ENCODE peak calls at places on chromosomes 6 and 20, in four cellular contexts. N is WERI-Rb-1, M is stomach, T is IMR-90. L is an unnamed sample.
A peak's percentile ranks its signal among the peaks of the same experiment; 100 is the strongest.

GRCh38 chr6:87407531-87407895 is 259 bp upstream of the CFAP206 start:
- DNase-seq in T (peak; percentile 41), N (peak; percentile 53), M (no peak), L (no peak)

GRCh38 chr6:142313284-142313683 is 11.5 kb downstream of the ADGRG6 start:
- DNase-seq in N (no peak), T (peak; percentile 85), M (no peak), L (no peak)

GRCh38 chr6:127342296-127342945 is 988 bp downstream of the ECHDC1 start:
- DNase-seq in M (no peak), N (peak; percentile 16), T (peak; percentile 54), L (no peak)

GRCh38 chr6:39790772-39791171 is 1.4 kb upstream of the DAAM2 start:
- DNase-seq in T (peak; percentile 68), N (no peak), M (peak; percentile 43), L (no peak)

GRCh38 chr6:77124604-77125003 is 338.7 kb downstream of the HTR1B start:
- DNase-seq in T (peak; percentile 51), N (no peak), M (no peak), L (no peak)

GRCh38 chr20:32828029-32828666 is 8.4 kb downstream of the MAPRE1 start:
- DNase-seq in T (peak; percentile 56), M (no peak), N (no peak), L (no peak)

GRCh38 chr20:10034717-10035571 is at the start of gene ANKEF1:
- DNase-seq in N (peak; percentile 88), T (peak; percentile 2), M (peak; percentile 92), L (peak; percentile 91)

GRCh38 chr6:149264629-149265028 is 52.9 kb upstream of the TAB2 start:
- DNase-seq in N (no peak), T (no peak), M (no peak), L (no peak)

GRCh38 chr6:138101946-138102731 is 5.1 kb downstream of the PERP start:
- DNase-seq in N (no peak), T (no peak), M (no peak), L (no peak)

GRCh38 chr20:16539280-16539679 is 34.0 kb downstream of the KIF16B start:
- DNase-seq in M (no peak), T (peak; percentile 9), N (no peak), L (no peak)

GRCh38 chr6:125432014-125432413 is 130.2 kb upstream of the HDDC2 start:
- DNase-seq in M (no peak), N (no peak), T (no peak), L (no peak)

GRCh38 chr20:37356387-37356786 is 10.4 kb downstream of the SRC start:
- DNase-seq in M (peak; percentile 76), T (no peak), N (no peak), L (peak; percentile 85)

GRCh38 chr6:34412643-34413214 is 13.1 kb downstream of the RPS10 start:
- DNase-seq in M (no peak), T (peak; percentile 35), N (no peak), L (no peak)

GRCh38 chr6:36130672-36131516 is 581 bp downstream of the MAPK13 start:
- DNase-seq in M (peak; percentile 74), T (no peak), N (peak; percentile 22), L (peak; percentile 80)

GRCh38 chr6:21937466-21937865 is 343.9 kb downstream of the SOX4 start:
- DNase-seq in T (no peak), N (no peak), M (no peak), L (no peak)

GRCh38 chr20:997486-997885 is 4.6 kb downstream of the RSPO4 start:
- DNase-seq in M (no peak), T (no peak), N (no peak), L (no peak)

GRCh38 chr20:22430746-22431168 is 153.6 kb downstream of the FOXA2 start:
- DNase-seq in N (no peak), M (no peak), T (no peak), L (no peak)

GRCh38 chr6:28982476-28983266 is 22.4 kb downstream of the ZNF311 start:
- DNase-seq in N (peak; percentile 48), T (peak; percentile 67), M (no peak), L (no peak)

DNA sequence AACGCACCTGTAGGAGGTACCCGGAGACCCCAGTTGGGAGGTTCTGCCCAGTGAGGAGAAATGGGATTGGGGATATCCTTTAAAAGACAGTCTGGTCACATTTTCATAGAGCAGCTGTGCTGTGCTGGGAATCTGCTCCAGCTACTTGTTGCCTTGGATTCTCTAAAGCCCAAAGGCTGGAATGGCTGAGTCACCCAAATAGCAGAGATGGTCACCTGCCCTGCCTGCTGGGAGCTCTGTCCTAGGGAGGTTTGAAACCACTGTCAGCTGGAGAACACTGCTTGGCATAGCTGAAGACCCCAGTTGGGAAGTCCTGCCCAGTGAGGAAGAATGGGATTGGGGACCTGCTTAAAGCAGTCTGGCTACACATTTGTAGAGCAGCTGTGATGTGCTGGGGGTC is 34.8 kb upstream of the TFB1M start:
- DNase-seq in M (no peak), N (no peak), T (peak; percentile 67), L (no peak)
- H3K9me3 ChIP-seq in M (peaks cover 26% of the 10 kb centered on the region), N (peaks cover 3% of the 10 kb centered on the region), T (peaks cover 9% of the 10 kb centered on the region), L (peaks cover 10% of the 10 kb centered on the region)

GRCh38 chr6:106581468-106581867 is 47.8 kb downstream of the RTN4IP1 start:
- DNase-seq in T (no peak), M (no peak), N (no peak), L (no peak)

GRCh38 chr6:106591111-106591825 is 38.0 kb downstream of the RTN4IP1 start:
- DNase-seq in N (no peak), M (no peak), T (peak; percentile 88), L (no peak)

DNA sequence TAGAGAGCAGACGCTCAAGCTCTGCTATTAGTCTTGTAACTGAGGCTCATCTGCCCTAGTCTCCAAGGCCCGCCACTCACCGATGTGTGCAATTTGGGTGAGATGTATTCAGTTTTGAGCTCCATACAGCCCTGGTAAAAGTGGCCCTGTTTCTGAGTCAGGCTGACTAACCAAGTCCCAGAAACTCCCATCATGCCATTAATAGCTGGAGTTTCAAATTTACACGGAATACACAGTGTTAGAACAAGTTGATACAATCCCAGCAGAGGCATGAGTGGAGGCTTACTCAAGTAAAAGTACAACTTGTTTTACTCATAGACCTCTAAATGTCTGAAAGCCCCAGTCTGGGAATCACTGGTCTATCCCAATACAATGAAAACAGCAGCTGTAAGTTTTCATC is 42.5 kb downstream of the RTN4IP1 start:
- DNase-seq in M (no peak), N (no peak), T (peak; percentile 65), L (no peak)
- H3K9me3 ChIP-seq in M (no peaks in the 10 kb centered on the region), N (no peaks in the 10 kb centered on the region), T (no peaks in the 10 kb centered on the region), L (no peaks in the 10 kb centered on the region)

GRCh38 chr20:56328861-56329260 is 29.9 kb upstream of the FAM210B start:
- DNase-seq in T (peak; percentile 8), N (no peak), M (no peak), L (no peak)
- H3K9me3 ChIP-seq in T (no peaks in the 10 kb centered on the region), N (no peaks in the 10 kb centered on the region), M (no peaks in the 10 kb centered on the region), L (no peaks in the 10 kb centered on the region)

DNA sequence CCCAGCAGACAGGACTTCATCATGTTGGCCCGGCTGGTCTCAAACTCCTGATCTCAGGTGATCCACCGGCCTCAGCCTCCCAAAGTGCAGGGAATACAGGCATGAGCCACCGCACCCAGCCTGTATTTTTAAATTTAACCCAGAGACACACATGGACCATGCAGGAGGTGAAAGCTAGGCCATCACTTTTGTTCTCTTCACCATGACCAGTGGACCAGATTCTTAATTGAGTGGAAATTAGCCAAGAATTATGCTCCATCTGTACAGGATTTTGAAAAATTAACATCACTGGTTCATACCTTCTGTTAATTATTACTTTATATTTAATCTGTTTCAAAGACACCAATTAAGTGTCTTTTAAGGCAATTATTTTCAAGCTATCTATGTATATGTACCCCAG is 493.6 kb upstream of the NOX3 start:
- DNase-seq in T (no peak), N (no peak), M (no peak), L (no peak)
- H3K9me3 ChIP-seq in T (peaks cover 12% of the 10 kb centered on the region), N (peaks cover 10% of the 10 kb centered on the region), M (peaks cover 15% of the 10 kb centered on the region), L (peaks cover 7% of the 10 kb centered on the region)

GRCh38 chr20:29086938-29087337 is 2170.5 kb upstream of the DEFB115 start:
- DNase-seq in N (no peak), T (no peak), M (no peak), L (no peak)
- H3K9me3 ChIP-seq in N (no peaks in the 10 kb centered on the region), T (peaks cover 8% of the 10 kb centered on the region), M (no peaks in the 10 kb centered on the region), L (no peaks in the 10 kb centered on the region)

GRCh38 chr6:169469028-169469427 is 215.4 kb upstream of the THBS2 start:
- DNase-seq in N (no peak), M (no peak), T (no peak), L (no peak)
- H3K9me3 ChIP-seq in N (peaks cover 7% of the 10 kb centered on the region), M (peaks cover 7% of the 10 kb centered on the region), T (peaks cover 5% of the 10 kb centered on the region), L (peaks cover 8% of the 10 kb centered on the region)

GRCh38 chr6:165298426-165298825 is 11.0 kb downstream of the C6orf118 start:
- DNase-seq in M (no peak), T (no peak), N (no peak), L (no peak)
- H3K9me3 ChIP-seq in M (no peaks in the 10 kb centered on the region), T (no peaks in the 10 kb centered on the region), N (no peaks in the 10 kb centered on the region), L (no peaks in the 10 kb centered on the region)

GRCh38 chr6:140180306-140180705 is 805.9 kb upstream of the CITED2 start:
- DNase-seq in M (no peak), T (no peak), N (no peak), L (no peak)

GRCh38 chr6:140175486-140175885 is 801.0 kb upstream of the CITED2 start:
- DNase-seq in M (no peak), N (no peak), T (peak; percentile 34), L (no peak)

GRCh38 chr6:140182819-140183218 is 808.4 kb upstream of the CITED2 start:
- DNase-seq in T (no peak), M (no peak), N (no peak), L (no peak)

GRCh38 chr6:140174509-140174908 is 800.1 kb upstream of the CITED2 start:
- DNase-seq in N (no peak), M (no peak), T (peak; percentile 98), L (no peak)

DNA sequence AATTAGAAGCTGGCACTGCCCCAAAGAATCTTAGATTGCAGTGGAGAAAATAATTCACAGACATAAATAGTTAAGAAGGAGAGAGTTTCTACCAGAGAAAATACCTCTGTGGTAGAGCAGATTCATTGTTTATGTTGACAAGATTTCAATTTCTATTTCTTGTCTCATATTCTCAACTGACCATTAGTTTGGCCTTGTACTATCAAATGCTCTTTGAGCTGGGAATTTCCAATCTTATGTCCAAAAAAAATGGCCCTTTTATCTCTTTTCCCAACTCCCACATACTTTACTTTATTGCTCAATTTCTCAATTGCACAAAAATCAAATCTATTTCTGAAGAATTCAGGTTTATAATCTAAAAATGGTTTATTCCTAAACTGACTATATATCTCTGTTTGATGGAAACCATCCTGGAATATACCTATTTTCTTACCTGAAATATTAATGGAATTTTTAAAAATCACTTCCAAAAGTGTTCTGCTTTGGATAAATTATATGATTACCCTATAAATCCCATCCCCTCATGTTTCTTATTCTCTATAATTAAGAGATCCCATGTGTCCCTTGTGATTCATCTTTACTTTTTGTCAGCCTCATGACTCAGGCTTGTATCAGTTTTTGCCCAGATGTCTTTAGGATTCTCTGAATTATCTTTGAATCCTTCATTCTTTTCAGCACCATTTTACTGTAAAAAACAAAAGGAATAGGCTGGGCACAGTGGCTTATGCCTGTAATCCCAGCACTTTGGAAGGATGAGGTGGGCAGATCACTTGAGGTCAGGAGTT is 804.3 kb upstream of the CITED2 start:
- DNase-seq in M (no peak), T (peak; percentile 81), N (no peak), L (no peak)
- H3K9me3 ChIP-seq in M (no peaks in the 10 kb centered on the region), T (no peaks in the 10 kb centered on the region), N (no peaks in the 10 kb centered on the region), L (no peaks in the 10 kb centered on the region)

GRCh38 chr20:55194947-55195346 is 719.6 kb downstream of the DOK5 start:
- DNase-seq in T (no peak), N (no peak), M (no peak), L (no peak)
- H3K9me3 ChIP-seq in T (peaks cover 12% of the 10 kb centered on the region), N (no peaks in the 10 kb centered on the region), M (no peaks in the 10 kb centered on the region), L (no peaks in the 10 kb centered on the region)